ENCODE peak calls at places on chromosome 22, in six cellular contexts. One of them, this sample, is unnamed.

GRCh38 chr22:21917959-21918261 is 34.7 kb downstream of the PPM1F start:
- DNase-seq in A549: no peak
- DNase-seq in uterus: no peak
- DNase-seq in tibial nerve: no peak
- DNase-seq in body of pancreas: no peak
- DNase-seq in IMR-90: no peak
- DNase-seq in this sample: no peak

GRCh38 chr22:29782061-29782845 is 15.1 kb downstream of the UQCR10 start:
- DNase-seq in A549: no peak
- DNase-seq in uterus: peak
- DNase-seq in tibial nerve: no peak
- DNase-seq in body of pancreas: peak
- DNase-seq in IMR-90: peak
- DNase-seq in this sample: no peak

GRCh38 chr22:25900880-25901279 is 158.9 kb downstream of the MYO18B start:
- DNase-seq in A549: no peak
- DNase-seq in uterus: no peak
- DNase-seq in tibial nerve: no peak
- DNase-seq in body of pancreas: no peak
- DNase-seq in IMR-90: no peak
- DNase-seq in this sample: no peak

GRCh38 chr22:38869663-38870062 is 2.4 kb downstream of the CBX6 start:
- DNase-seq in A549: no peak
- DNase-seq in uterus: no peak
- DNase-seq in tibial nerve: no peak
- DNase-seq in body of pancreas: no peak
- DNase-seq in IMR-90: no peak
- DNase-seq in this sample: no peak

GRCh38 chr22:43446037-43446803 is 34.4 kb downstream of the MPPED1 start:
- DNase-seq in A549: peak
- DNase-seq in uterus: peak
- DNase-seq in tibial nerve: no peak
- DNase-seq in body of pancreas: no peak
- DNase-seq in IMR-90: peak
- DNase-seq in this sample: peak

GRCh38 chr22:46063861-46064235 is 86.5 kb upstream of the PPARA start:
- DNase-seq in A549: no peak
- DNase-seq in uterus: peak
- DNase-seq in tibial nerve: peak
- DNase-seq in body of pancreas: peak
- DNase-seq in IMR-90: no peak
- DNase-seq in this sample: peak

GRCh38 chr22:19766506-19767426 is 6.2 kb downstream of the TBX1 start:
- DNase-seq in A549: no peak
- DNase-seq in uterus: no peak
- DNase-seq in tibial nerve: no peak
- DNase-seq in body of pancreas: peak
- DNase-seq in IMR-90: no peak
- DNase-seq in this sample: peak

GRCh38 chr22:27919222-27919942 is at the start of gene PITPNB:
- DNase-seq in A549: peak
- DNase-seq in uterus: peak
- DNase-seq in tibial nerve: peak
- DNase-seq in body of pancreas: peak
- DNase-seq in IMR-90: peak
- DNase-seq in this sample: peak

GRCh38 chr22:19149047-19149883 is 827 bp downstream of the GSC2 start:
- DNase-seq in A549: no peak
- DNase-seq in uterus: no peak
- DNase-seq in tibial nerve: no peak
- DNase-seq in body of pancreas: no peak
- DNase-seq in IMR-90: no peak
- DNase-seq in this sample: peak

GRCh38 chr22:27801616-27802388 is at the start of gene MN1:
- DNase-seq in A549: peak
- DNase-seq in uterus: no peak
- DNase-seq in tibial nerve: no peak
- DNase-seq in body of pancreas: peak
- DNase-seq in IMR-90: peak
- DNase-seq in this sample: no peak

GRCh38 chr22:21942407-21942895 is 10.2 kb downstream of the PPM1F start:
- DNase-seq in A549: peak
- DNase-seq in uterus: peak
- DNase-seq in tibial nerve: peak
- DNase-seq in body of pancreas: peak
- DNase-seq in IMR-90: peak
- DNase-seq in this sample: peak

GRCh38 chr22:42270512-42271190 is at the start of gene TCF20:
- DNase-seq in A549: peak
- DNase-seq in uterus: peak
- DNase-seq in tibial nerve: peak
- DNase-seq in body of pancreas: peak
- DNase-seq in IMR-90: peak
- DNase-seq in this sample: peak

GRCh38 chr22:44425356-44425755 is 72.7 kb downstream of the RTL6 start:
- DNase-seq in A549: no peak
- DNase-seq in uterus: no peak
- DNase-seq in tibial nerve: no peak
- DNase-seq in body of pancreas: no peak
- DNase-seq in IMR-90: peak
- DNase-seq in this sample: no peak

GRCh38 chr22:50014053-50014501 is 1.5 kb upstream of the IL17REL start:
- DNase-seq in A549: no peak
- DNase-seq in uterus: no peak
- DNase-seq in tibial nerve: no peak
- DNase-seq in body of pancreas: no peak
- DNase-seq in IMR-90: no peak
- DNase-seq in this sample: no peak

GRCh38 chr22:32622004-32622761 is 147.6 kb downstream of the FBXO7 start:
- DNase-seq in A549: no peak
- DNase-seq in uterus: peak
- DNase-seq in tibial nerve: peak
- DNase-seq in body of pancreas: peak
- DNase-seq in IMR-90: peak
- DNase-seq in this sample: peak

GRCh38 chr22:44366372-44367310 is 53.9 kb upstream of the SHISAL1 start:
- DNase-seq in A549: no peak
- DNase-seq in uterus: no peak
- DNase-seq in tibial nerve: no peak
- DNase-seq in body of pancreas: no peak
- DNase-seq in IMR-90: peak
- DNase-seq in this sample: peak

GRCh38 chr22:31248138-31248745 is 36.1 kb downstream of the LIMK2 start:
- DNase-seq in A549: no peak
- DNase-seq in uterus: peak
- DNase-seq in tibial nerve: peak
- DNase-seq in body of pancreas: peak
- DNase-seq in IMR-90: peak
- DNase-seq in this sample: peak
- TF ChIP-seq POLR2A in A549: no peak
- TF ChIP-seq POLR2A in uterus: peak
- TF ChIP-seq POLR2A in tibial nerve: no peak
- TF ChIP-seq POLR2A in body of pancreas: peak
- TF ChIP-seq POLR2A in IMR-90: peak
- TF ChIP-seq POLR2A in this sample: no peak

GRCh38 chr22:35400335-35400680 is 368 bp downstream of the MCM5 start:
- DNase-seq in A549: no peak
- DNase-seq in uterus: no peak
- DNase-seq in tibial nerve: no peak
- DNase-seq in body of pancreas: no peak
- DNase-seq in IMR-90: no peak
- DNase-seq in this sample: peak
- H3K27ac ChIP-seq in A549: peak
- H3K27ac ChIP-seq in uterus: peak
- H3K27ac ChIP-seq in tibial nerve: no peak
- H3K27ac ChIP-seq in body of pancreas: peak
- H3K27ac ChIP-seq in IMR-90: peak
- H3K27ac ChIP-seq in this sample: no peak

DNA sequence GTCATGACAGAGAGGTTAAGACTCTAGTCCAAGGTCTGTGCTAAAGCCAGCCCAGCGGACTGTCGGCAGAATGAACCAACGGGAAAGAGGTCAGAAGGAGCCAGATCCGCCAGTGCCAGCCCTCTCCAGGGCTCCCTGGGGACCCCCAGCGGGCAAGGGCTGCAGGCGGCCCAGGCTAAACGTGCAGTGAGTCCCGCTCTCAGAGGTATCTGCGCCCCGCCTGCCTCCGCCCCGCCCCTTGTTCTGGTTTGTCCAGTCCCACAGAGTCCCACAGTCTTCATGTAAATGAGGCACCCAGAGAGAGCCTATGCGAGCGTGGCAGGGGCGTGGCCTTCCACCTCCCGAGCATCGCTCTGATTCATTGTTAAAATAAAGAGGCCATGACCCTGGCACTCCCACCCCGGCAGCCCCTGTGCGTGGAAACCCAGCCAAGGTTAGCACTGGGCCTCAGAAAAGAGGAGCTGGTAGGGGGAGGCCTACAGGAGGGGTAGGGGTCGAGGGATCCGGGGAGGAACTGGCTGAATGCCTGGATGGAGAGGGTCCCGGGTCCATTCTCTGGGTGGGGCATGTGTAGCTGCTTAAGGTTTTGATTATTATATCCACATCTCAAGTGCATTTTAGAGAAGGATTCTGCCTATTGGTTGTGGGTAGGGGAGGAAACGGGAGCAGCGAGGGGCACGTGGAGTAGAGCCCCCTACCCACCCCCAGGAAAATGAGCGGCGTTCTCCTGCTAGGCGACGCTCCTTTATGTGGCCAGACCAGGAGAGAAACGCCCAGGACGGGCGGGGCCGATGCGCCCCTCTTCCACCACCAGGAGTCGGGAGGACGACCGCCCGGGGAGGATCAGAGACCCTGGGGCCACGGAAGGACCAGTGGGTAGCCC is at the start of gene TRIOBP:
- DNase-seq in A549: peak
- DNase-seq in uterus: peak
- DNase-seq in tibial nerve: peak
- DNase-seq in body of pancreas: peak
- DNase-seq in IMR-90: peak
- DNase-seq in this sample: peak
- TF ChIP-seq POLR2A in A549: no peak
- TF ChIP-seq POLR2A in uterus: no peak
- TF ChIP-seq POLR2A in tibial nerve: no peak
- TF ChIP-seq POLR2A in body of pancreas: no peak
- TF ChIP-seq POLR2A in IMR-90: no peak
- TF ChIP-seq POLR2A in this sample: no peak

GRCh38 chr22:47168900-47169800 is 406.7 kb downstream of the TBC1D22A start:
- DNase-seq in A549: peak
- DNase-seq in uterus: peak
- DNase-seq in tibial nerve: peak
- DNase-seq in body of pancreas: peak
- DNase-seq in IMR-90: peak
- DNase-seq in this sample: peak
- H3K27ac ChIP-seq in A549: no peak
- H3K27ac ChIP-seq in uterus: no peak
- H3K27ac ChIP-seq in tibial nerve: no peak
- H3K27ac ChIP-seq in body of pancreas: no peak
- H3K27ac ChIP-seq in IMR-90: no peak
- H3K27ac ChIP-seq in this sample: no peak

DNA sequence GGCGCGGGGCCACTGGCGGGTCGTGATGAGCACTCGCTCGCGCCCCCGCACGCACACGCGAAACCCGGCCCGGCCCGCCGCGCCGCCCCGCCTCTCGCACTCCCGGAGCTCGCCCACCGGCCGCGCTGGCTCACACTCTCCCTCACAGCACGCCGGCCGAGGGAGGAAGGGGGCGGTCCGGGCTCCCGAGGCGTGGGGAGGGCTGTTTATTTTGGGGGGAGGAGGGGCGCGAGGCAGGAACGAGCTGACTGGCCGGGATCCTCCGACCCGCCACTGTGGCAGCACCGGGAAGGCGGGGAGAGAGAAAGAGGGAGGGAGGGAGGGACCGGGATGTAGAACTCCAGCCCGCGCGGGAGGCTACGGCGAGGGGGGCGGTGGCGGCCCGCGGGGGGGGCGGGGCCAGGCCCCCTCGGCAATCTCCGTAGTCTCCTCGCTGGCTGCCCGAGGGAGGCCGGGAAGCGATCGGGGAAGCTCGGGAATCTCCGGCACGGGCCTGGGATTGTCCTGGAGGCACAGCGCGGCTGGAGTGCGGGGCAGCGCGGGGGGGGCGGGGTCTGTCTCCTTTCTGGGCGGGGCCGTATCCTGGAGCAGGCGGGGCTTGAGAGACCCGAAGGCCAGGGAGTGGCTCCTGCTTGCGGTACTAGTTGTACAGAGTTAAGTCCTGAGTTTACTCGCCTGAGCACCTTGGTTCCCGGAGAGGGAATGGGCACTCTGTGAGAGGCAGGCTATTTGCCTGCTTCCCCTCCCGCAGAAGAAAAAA is at the start of gene RBFOX2:
- DNase-seq in A549: peak
- DNase-seq in uterus: peak
- DNase-seq in tibial nerve: peak
- DNase-seq in body of pancreas: peak
- DNase-seq in IMR-90: peak
- DNase-seq in this sample: peak
- TF ChIP-seq POLR2A in A549: peak
- TF ChIP-seq POLR2A in uterus: peak
- TF ChIP-seq POLR2A in tibial nerve: no peak
- TF ChIP-seq POLR2A in body of pancreas: peak
- TF ChIP-seq POLR2A in IMR-90: peak
- TF ChIP-seq POLR2A in this sample: no peak

DNA sequence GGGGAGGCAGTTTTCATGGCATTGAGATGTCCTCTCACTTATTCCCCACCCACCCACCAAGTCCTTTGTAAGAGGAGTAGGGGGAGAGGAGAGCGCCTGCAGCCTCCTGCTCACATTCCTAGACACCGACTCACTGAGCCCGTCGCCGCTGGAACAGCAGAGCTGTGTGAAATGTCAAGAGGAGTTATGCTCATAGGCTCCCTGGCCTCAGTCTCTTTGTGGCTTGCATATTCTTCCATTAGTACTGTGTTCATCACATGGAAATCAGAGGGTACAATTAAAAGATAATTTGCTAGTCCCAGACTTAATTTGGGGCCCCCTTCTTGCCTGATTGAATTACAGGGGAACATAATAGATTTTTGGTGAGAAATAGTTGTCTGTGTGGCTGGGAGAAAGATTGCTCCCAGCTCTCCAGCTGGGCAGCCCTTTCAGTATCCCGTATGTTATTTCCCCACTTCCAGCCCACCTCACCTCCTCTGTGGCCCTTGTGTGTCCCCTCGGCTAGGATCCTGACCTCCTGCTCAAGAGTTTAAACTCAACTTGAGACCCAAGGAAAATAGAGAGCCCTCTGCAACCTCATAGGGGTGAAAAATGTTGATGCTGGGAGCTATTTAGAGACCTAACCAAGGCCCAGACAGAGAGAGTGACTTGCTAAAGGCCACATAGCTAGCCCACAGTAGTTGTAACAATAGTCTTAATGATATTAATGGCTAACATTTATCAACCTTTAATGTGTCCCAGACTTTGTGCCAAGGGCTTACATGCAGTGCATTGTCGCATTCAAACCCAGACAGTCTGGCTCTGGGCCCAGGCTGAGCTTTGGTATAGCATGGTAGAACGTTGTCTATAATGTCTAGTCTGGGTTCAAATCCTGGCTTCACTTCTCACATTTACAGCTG is 32.2 kb downstream of the LIMK2 start:
- DNase-seq in A549: peak
- DNase-seq in uterus: no peak
- DNase-seq in tibial nerve: no peak
- DNase-seq in body of pancreas: no peak
- DNase-seq in IMR-90: peak
- DNase-seq in this sample: no peak
- H3K27ac ChIP-seq in A549: peak
- H3K27ac ChIP-seq in uterus: peak
- H3K27ac ChIP-seq in tibial nerve: no peak
- H3K27ac ChIP-seq in body of pancreas: no peak
- H3K27ac ChIP-seq in IMR-90: peak
- H3K27ac ChIP-seq in this sample: peak

This sample was measured in spleen.